ENCODE peak calls at places on chromosomes 5 and 9, in seven cellular contexts. T, Z, S, X, P, A and M are unnamed samples.

GRCh38 chr5:149338364-149338763 is 6.9 kb upstream of the GRPEL2 start:
- DNase-seq in T (no peak), Z (no peak), S (no peak), X (no peak), P (no peak), A (no peak), M (no peak)

GRCh38 chr9:18255158-18255629 is 218.8 kb upstream of the ADAMTSL1 start:
- DNase-seq in T (peak), Z (peak), S (peak), X (peak), P (peak), A (peak), M (peak)

GRCh38 chr5:74619308-74619707 is 21.2 kb downstream of the ENC1 start:
- DNase-seq in T (no peak), Z (no peak), S (no peak), X (no peak), P (no peak), A (no peak), M (no peak)

GRCh38 chr9:132641216-132641615 is 28.6 kb downstream of the DDX31 start:
- DNase-seq in T (no peak), Z (no peak), S (peak), X (no peak), P (no peak), A (no peak), M (no peak)

GRCh38 chr9:125659201-125659840 is 47.7 kb downstream of the MAPKAP1 start:
- DNase-seq in T (no peak), Z (no peak), S (peak), X (no peak), P (no peak), A (no peak), M (no peak)

GRCh38 chr5:92890841-92891244 is 690.2 kb downstream of the NR2F1-AS1 start:
- DNase-seq in T (no peak), Z (no peak), S (peak), X (peak), P (no peak), A (no peak), M (no peak)

GRCh38 chr5:150593593-150593992 is 46.9 kb upstream of the SYNPO start:
- DNase-seq in T (no peak), Z (no peak), S (no peak), X (no peak), P (no peak), A (no peak), M (no peak)

GRCh38 chr5:138807182-138807581 is 54.0 kb downstream of the CTNNA1 start:
- DNase-seq in T (no peak), Z (no peak), S (no peak), X (no peak), P (no peak), A (no peak), M (no peak)

GRCh38 chr9:87039809-87040392 is 92.6 kb upstream of the GAS1 start:
- DNase-seq in T (no peak), Z (no peak), S (peak), X (no peak), P (no peak), A (no peak), M (no peak)

GRCh38 chr5:77306531-77306930 is 96.1 kb downstream of the PDE8B start:
- DNase-seq in T (no peak), Z (no peak), S (no peak), X (no peak), P (no peak), A (no peak), M (no peak)

GRCh38 chr5:162068412-162068811 is 839 bp downstream of the GABRG2 start:
- DNase-seq in T (no peak), Z (no peak), S (peak), X (peak), P (no peak), A (no peak), M (no peak)

GRCh38 chr9:134593756-134594375 is 47.7 kb upstream of the COL5A1 start:
- DNase-seq in T (no peak), Z (no peak), S (no peak), X (no peak), P (no peak), A (no peak), M (no peak)